ENCODE peak calls at places on chromosomes 6 and 20, in nine cellular contexts. One of them, this sample, is unnamed.

GRCh38 chr6:138403324-138403800 is 661 bp upstream of the HEBP2 start:
- DNase-seq in SJSA1: peak
- DNase-seq in aorta: peak
- DNase-seq in effector CD8-positive, alpha-beta T cell: peak
- DNase-seq in stimulated activated CD4-positive, alpha-beta T cell treated with anti-CD3 and anti-CD28 coated beads, Interleukin-4, amount 100 ng/mL, for 4 hours: peak
- DNase-seq in T47D: no peak
- DNase-seq in CD8-positive, alpha-beta memory T cell: peak
- DNase-seq in HFFc6: no peak
- DNase-seq in NCI-H2029: no peak
- DNase-seq in this sample: no peak

GRCh38 chr20:888057-888456 is 28.1 kb downstream of the ANGPT4 start:
- DNase-seq in CD8-positive, alpha-beta memory T cell: peak
- DNase-seq in NCI-H2029: no peak
- DNase-seq in effector CD8-positive, alpha-beta T cell: no peak
- DNase-seq in aorta: no peak
- DNase-seq in HFFc6: no peak
- DNase-seq in T47D: no peak
- DNase-seq in stimulated activated CD4-positive, alpha-beta T cell treated with anti-CD3 and anti-CD28 coated beads, Interleukin-4, amount 100 ng/mL, for 4 hours: no peak
- DNase-seq in SJSA1: no peak
- DNase-seq in this sample: no peak

GRCh38 chr20:12815369-12815768 is 193.4 kb upstream of the SPTLC3 start:
- DNase-seq in T47D: no peak
- DNase-seq in effector CD8-positive, alpha-beta T cell: no peak
- DNase-seq in SJSA1: no peak
- DNase-seq in HFFc6: no peak
- DNase-seq in aorta: no peak
- DNase-seq in stimulated activated CD4-positive, alpha-beta T cell treated with anti-CD3 and anti-CD28 coated beads, Interleukin-4, amount 100 ng/mL, for 4 hours: no peak
- DNase-seq in CD8-positive, alpha-beta memory T cell: no peak
- DNase-seq in NCI-H2029: no peak
- DNase-seq in this sample: no peak

GRCh38 chr20:57583289-57584257 is 22.7 kb downstream of the PCK1 start:
- DNase-seq in stimulated activated CD4-positive, alpha-beta T cell treated with anti-CD3 and anti-CD28 coated beads, Interleukin-4, amount 100 ng/mL, for 4 hours: no peak
- DNase-seq in SJSA1: no peak
- DNase-seq in HFFc6: no peak
- DNase-seq in NCI-H2029: no peak
- DNase-seq in CD8-positive, alpha-beta memory T cell: no peak
- DNase-seq in T47D: no peak
- DNase-seq in aorta: no peak
- DNase-seq in effector CD8-positive, alpha-beta T cell: no peak
- DNase-seq in this sample: no peak

GRCh38 chr6:113104546-113105325 is 752.4 kb upstream of the MARCKS start:
- DNase-seq in SJSA1: no peak
- DNase-seq in HFFc6: no peak
- DNase-seq in NCI-H2029: no peak
- DNase-seq in T47D: no peak
- DNase-seq in aorta: no peak
- DNase-seq in effector CD8-positive, alpha-beta T cell: no peak
- DNase-seq in stimulated activated CD4-positive, alpha-beta T cell treated with anti-CD3 and anti-CD28 coated beads, Interleukin-4, amount 100 ng/mL, for 4 hours: no peak
- DNase-seq in CD8-positive, alpha-beta memory T cell: no peak
- DNase-seq in this sample: no peak

GRCh38 chr20:24406761-24407550 is 62.5 kb upstream of the SYNDIG1 start:
- DNase-seq in NCI-H2029: peak
- DNase-seq in T47D: peak
- DNase-seq in aorta: no peak
- DNase-seq in CD8-positive, alpha-beta memory T cell: no peak
- DNase-seq in HFFc6: no peak
- DNase-seq in stimulated activated CD4-positive, alpha-beta T cell treated with anti-CD3 and anti-CD28 coated beads, Interleukin-4, amount 100 ng/mL, for 4 hours: no peak
- DNase-seq in effector CD8-positive, alpha-beta T cell: no peak
- DNase-seq in SJSA1: peak
- DNase-seq in this sample: no peak

GRCh38 chr6:88166901-88167624 is 916 bp upstream of the CNR1 start:
- DNase-seq in stimulated activated CD4-positive, alpha-beta T cell treated with anti-CD3 and anti-CD28 coated beads, Interleukin-4, amount 100 ng/mL, for 4 hours: no peak
- DNase-seq in HFFc6: no peak
- DNase-seq in CD8-positive, alpha-beta memory T cell: no peak
- DNase-seq in SJSA1: no peak
- DNase-seq in effector CD8-positive, alpha-beta T cell: no peak
- DNase-seq in T47D: no peak
- DNase-seq in NCI-H2029: no peak
- DNase-seq in aorta: peak
- DNase-seq in this sample: no peak

GRCh38 chr6:41688256-41688965 is 47.0 kb downstream of the TFEB start:
- DNase-seq in NCI-H2029: no peak
- DNase-seq in HFFc6: no peak
- DNase-seq in SJSA1: no peak
- DNase-seq in aorta: peak
- DNase-seq in effector CD8-positive, alpha-beta T cell: no peak
- DNase-seq in T47D: no peak
- DNase-seq in stimulated activated CD4-positive, alpha-beta T cell treated with anti-CD3 and anti-CD28 coated beads, Interleukin-4, amount 100 ng/mL, for 4 hours: no peak
- DNase-seq in CD8-positive, alpha-beta memory T cell: no peak
- DNase-seq in this sample: no peak

GRCh38 chr6:162785632-162786242 is 58.0 kb downstream of the PACRG start:
- DNase-seq in HFFc6: no peak
- DNase-seq in SJSA1: no peak
- DNase-seq in NCI-H2029: no peak
- DNase-seq in effector CD8-positive, alpha-beta T cell: no peak
- DNase-seq in stimulated activated CD4-positive, alpha-beta T cell treated with anti-CD3 and anti-CD28 coated beads, Interleukin-4, amount 100 ng/mL, for 4 hours: no peak
- DNase-seq in aorta: no peak
- DNase-seq in CD8-positive, alpha-beta memory T cell: no peak
- DNase-seq in T47D: no peak
- DNase-seq in this sample: no peak

GRCh38 chr6:168915242-168915641 is 338.4 kb downstream of the THBS2 start:
- DNase-seq in NCI-H2029: no peak
- DNase-seq in effector CD8-positive, alpha-beta T cell: no peak
- DNase-seq in CD8-positive, alpha-beta memory T cell: no peak
- DNase-seq in aorta: no peak
- DNase-seq in T47D: no peak
- DNase-seq in SJSA1: no peak
- DNase-seq in stimulated activated CD4-positive, alpha-beta T cell treated with anti-CD3 and anti-CD28 coated beads, Interleukin-4, amount 100 ng/mL, for 4 hours: no peak
- DNase-seq in HFFc6: no peak
- DNase-seq in this sample: no peak

GRCh38 chr20:47071646-47072185 is 177.1 kb downstream of the EYA2 start:
- DNase-seq in CD8-positive, alpha-beta memory T cell: no peak
- DNase-seq in stimulated activated CD4-positive, alpha-beta T cell treated with anti-CD3 and anti-CD28 coated beads, Interleukin-4, amount 100 ng/mL, for 4 hours: no peak
- DNase-seq in SJSA1: no peak
- DNase-seq in aorta: no peak
- DNase-seq in HFFc6: no peak
- DNase-seq in T47D: no peak
- DNase-seq in effector CD8-positive, alpha-beta T cell: no peak
- DNase-seq in NCI-H2029: no peak
- DNase-seq in this sample: no peak

GRCh38 chr6:132648356-132648755 is 10.6 kb downstream of the TAAR1 start:
- DNase-seq in stimulated activated CD4-positive, alpha-beta T cell treated with anti-CD3 and anti-CD28 coated beads, Interleukin-4, amount 100 ng/mL, for 4 hours: no peak
- DNase-seq in aorta: no peak
- DNase-seq in effector CD8-positive, alpha-beta T cell: no peak
- DNase-seq in T47D: no peak
- DNase-seq in HFFc6: peak
- DNase-seq in CD8-positive, alpha-beta memory T cell: peak
- DNase-seq in SJSA1: peak
- DNase-seq in NCI-H2029: no peak
- DNase-seq in this sample: no peak

GRCh38 chr6:166626177-166627038 is 643 bp downstream of the RPS6KA2 start:
- DNase-seq in T47D: peak
- DNase-seq in SJSA1: peak
- DNase-seq in HFFc6: no peak
- DNase-seq in stimulated activated CD4-positive, alpha-beta T cell treated with anti-CD3 and anti-CD28 coated beads, Interleukin-4, amount 100 ng/mL, for 4 hours: peak
- DNase-seq in effector CD8-positive, alpha-beta T cell: peak
- DNase-seq in NCI-H2029: peak
- DNase-seq in CD8-positive, alpha-beta memory T cell: peak
- DNase-seq in aorta: peak
- DNase-seq in this sample: peak